ENCODE peak calls at places on chromosomes 11 and 22, in four cellular contexts. N is CD8-positive, alpha-beta T cell; O is AG09309; D is kidney epithelial cell. L is an unnamed sample.

GRCh38 chr11:117654856-117655255 is 142.2 kb downstream of the DSCAML1 start:
- DNase-seq in N (no peak), D (no peak), O (no peak), L (no peak)

GRCh38 chr22:44520695-44521094 is 22.7 kb upstream of the RTL6 start:
- DNase-seq in D (no peak), N (no peak), O (no peak), L (no peak)

GRCh38 chr11:3090096-3090901 is 33.1 kb upstream of the CARS1 start:
- DNase-seq in N (no peak), D (no peak), O (no peak), L (no peak)

GRCh38 chr22:47450876-47451475 is 688.5 kb downstream of the TBC1D22A start:
- DNase-seq in D (no peak), O (no peak), N (no peak), L (no peak)

GRCh38 chr11:28860898-28861297 is 752.7 kb downstream of the METTL15 start:
- DNase-seq in O (no peak), D (peak), N (no peak), L (peak)

GRCh38 chr11:116796548-116796947 is 4.9 kb upstream of the APOA5 start:
- DNase-seq in N (no peak), O (no peak), D (no peak), L (no peak)

GRCh38 chr11:75388386-75389275 is 10.7 kb upstream of the RPS3 start:
- DNase-seq in D (no peak), N (peak), O (peak), L (no peak)

GRCh38 chr11:77250881-77251640 is 50.4 kb downstream of the GDPD4 start:
- DNase-seq in O (no peak), N (no peak), D (no peak), L (no peak)

GRCh38 chr11:12222099-12222751 is 111.8 kb downstream of the MICAL2 start:
- DNase-seq in O (no peak), D (no peak), N (no peak), L (no peak)

GRCh38 chr11:13114566-13115465 is 105.7 kb downstream of the RASSF10 start:
- DNase-seq in N (no peak), O (no peak), D (no peak), L (no peak)

GRCh38 chr11:22343411-22344032 is 5.3 kb downstream of the SLC17A6 start:
- DNase-seq in N (no peak), D (no peak), O (no peak), L (no peak)

GRCh38 chr11:113528982-113529381 is 53.8 kb upstream of the DRD2 start:
- DNase-seq in O (no peak), N (no peak), D (no peak), L (no peak)

GRCh38 chr11:11989774-11990744 is 18.4 kb downstream of the DKK3 start:
- DNase-seq in D (no peak), N (no peak), O (no peak), L (no peak)

GRCh38 chr22:30637701-30638114 is 2.1 kb downstream of the SLC35E4 start:
- DNase-seq in D (no peak), N (no peak), O (no peak), L (no peak)

GRCh38 chr22:31344369-31345330 is 1.5 kb downstream of the PATZ1 start:
- DNase-seq in N (peak), O (no peak), D (no peak), L (no peak)

GRCh38 chr22:48564995-48565394 is 1262.7 kb downstream of the BRD1 start:
- DNase-seq in N (no peak), O (no peak), D (no peak), L (no peak)

GRCh38 chr11:22832315-22833041 is 2.9 kb upstream of the SVIP start:
- DNase-seq in N (no peak), D (peak), O (no peak), L (no peak)

GRCh38 chr11:46112961-46113617 is 8.2 kb downstream of the PHF21A start:
- DNase-seq in N (no peak), D (peak), O (no peak), L (no peak)

GRCh38 chr11:2536440-2536989 is 91.7 kb downstream of the KCNQ1 start:
- DNase-seq in N (no peak), O (no peak), D (no peak), L (no peak)

GRCh38 chr11:42524534-42525227 is 787.1 kb upstream of the API5 start:
- DNase-seq in N (no peak), O (no peak), D (no peak), L (no peak)

GRCh38 chr22:47064016-47064415 is 301.6 kb downstream of the TBC1D22A start:
- DNase-seq in N (no peak), D (no peak), O (no peak), L (no peak)

GRCh38 chr11:111384494-111384893 is 5.4 kb upstream of the POU2AF1 start:
- DNase-seq in O (no peak), D (no peak), N (no peak), L (no peak)

GRCh38 chr11:117076941-117077659 is 21.1 kb downstream of the SIK3 start:
- DNase-seq in O (no peak), N (no peak), D (no peak), L (no peak)

GRCh38 chr11:19978668-19979518 is 181.4 kb downstream of the DBX1 start:
- DNase-seq in N (no peak), D (no peak), O (peak), L (no peak)

GRCh38 chr11:132499661-132500060 is 1032.6 kb downstream of the OPCML start:
- DNase-seq in N (no peak), O (no peak), D (no peak), L (no peak)

GRCh38 chr11:108698844-108699642 is 34.2 kb downstream of the DDX10 start:
- DNase-seq in D (no peak), N (no peak), O (no peak), L (no peak)

GRCh38 chr11:130146797-130147196 is 12.8 kb upstream of the ST14 start:
- DNase-seq in N (no peak), D (no peak), O (no peak), L (no peak)

GRCh38 chr11:123822591-123822990 is 16.4 kb upstream of the OR6M1 start:
- DNase-seq in D (no peak), N (no peak), O (no peak), L (no peak)

GRCh38 chr11:43923327-43924111 is 18.9 kb upstream of the C11orf96 start:
- DNase-seq in D (no peak), O (no peak), N (no peak), L (no peak)

GRCh38 chr22:49627217-49628181 is 200.2 kb downstream of the BRD1 start:
- DNase-seq in D (no peak), N (no peak), O (no peak), L (no peak)

GRCh38 chr11:122808494-122808893 is 29.8 kb upstream of the CRTAM start:
- DNase-seq in O (no peak), D (no peak), N (no peak), L (no peak)

GRCh38 chr11:86919557-86920210 is 35.5 kb downstream of the FZD4 start:
- DNase-seq in N (no peak), O (peak), D (no peak), L (no peak)

GRCh38 chr22:34841321-34841901 is 224.5 kb upstream of the ISX start:
- DNase-seq in D (no peak), N (no peak), O (no peak), L (no peak)

GRCh38 chr11:116707746-116708145 is 65.0 kb downstream of the BUD13 start:
- DNase-seq in D (no peak), O (no peak), N (no peak), L (no peak)

DNA sequence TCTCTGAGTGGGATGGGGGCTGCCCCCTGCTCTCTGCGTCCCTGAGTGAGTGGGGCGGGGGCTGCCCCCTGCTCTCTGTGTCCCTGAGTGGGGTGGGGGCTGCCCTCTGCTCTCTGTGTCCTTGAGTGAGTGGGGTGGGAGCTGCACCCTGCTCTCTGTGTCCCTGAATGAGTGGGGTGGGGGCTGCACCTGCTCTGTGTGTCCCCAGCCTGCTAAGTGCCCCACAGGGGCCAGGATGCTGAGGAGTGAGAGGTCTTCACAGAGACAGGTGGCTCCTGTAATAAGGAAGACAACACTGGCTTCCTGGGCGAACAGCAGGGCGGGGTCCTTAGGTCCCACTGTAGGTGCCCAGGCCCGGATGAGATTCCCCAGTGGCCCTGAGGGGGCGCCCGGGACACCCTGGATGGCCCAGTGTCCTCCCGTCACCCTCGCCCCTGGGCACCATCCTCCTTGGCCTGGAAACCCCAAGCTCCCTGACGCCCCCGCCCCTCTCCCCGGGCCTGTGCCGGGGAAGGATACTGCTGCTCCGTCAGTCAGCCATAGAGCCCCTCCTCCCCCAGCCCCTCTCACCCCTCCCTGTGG is 3.8 kb upstream of the CCDC188 start:
- DNase-seq in N (no peak), D (no peak), O (no peak), L (no peak)
- TF ChIP-seq CTCF in N (no peak), D (peak), O (no peak), L (peak)

DNA sequence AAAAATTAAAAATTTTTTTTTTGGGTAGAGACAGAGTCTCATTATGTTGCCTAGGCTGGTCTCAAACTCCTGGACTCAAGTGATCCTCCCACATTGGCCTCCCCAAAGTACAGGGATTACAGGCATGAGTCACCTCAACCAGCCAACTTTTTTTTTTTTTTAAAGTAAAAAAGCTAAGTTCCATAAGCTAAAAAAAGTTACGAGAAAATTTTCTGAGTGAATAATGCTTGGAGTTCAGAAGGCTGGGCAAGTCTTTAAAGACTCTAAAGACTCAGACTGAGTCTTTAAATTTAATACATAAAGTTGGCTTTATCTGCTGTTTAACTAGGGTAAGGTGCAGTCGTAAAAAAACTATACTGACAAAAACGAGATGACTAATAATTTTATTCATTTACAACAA is 5.6 kb downstream of the DDX6 start:
- DNase-seq in N (no peak), D (no peak), O (no peak), L (no peak)
- H3K4me3 ChIP-seq in N (no peak), D (no peak), O (no peak), L (no peak)

GRCh38 chr22:38724926-38725571 is 19.3 kb downstream of the GTPBP1 start:
- DNase-seq in D (no peak), N (no peak), O (no peak), L (no peak)
- TF ChIP-seq CTCF in D (peak), N (peak), O (peak), L (peak)

DNA sequence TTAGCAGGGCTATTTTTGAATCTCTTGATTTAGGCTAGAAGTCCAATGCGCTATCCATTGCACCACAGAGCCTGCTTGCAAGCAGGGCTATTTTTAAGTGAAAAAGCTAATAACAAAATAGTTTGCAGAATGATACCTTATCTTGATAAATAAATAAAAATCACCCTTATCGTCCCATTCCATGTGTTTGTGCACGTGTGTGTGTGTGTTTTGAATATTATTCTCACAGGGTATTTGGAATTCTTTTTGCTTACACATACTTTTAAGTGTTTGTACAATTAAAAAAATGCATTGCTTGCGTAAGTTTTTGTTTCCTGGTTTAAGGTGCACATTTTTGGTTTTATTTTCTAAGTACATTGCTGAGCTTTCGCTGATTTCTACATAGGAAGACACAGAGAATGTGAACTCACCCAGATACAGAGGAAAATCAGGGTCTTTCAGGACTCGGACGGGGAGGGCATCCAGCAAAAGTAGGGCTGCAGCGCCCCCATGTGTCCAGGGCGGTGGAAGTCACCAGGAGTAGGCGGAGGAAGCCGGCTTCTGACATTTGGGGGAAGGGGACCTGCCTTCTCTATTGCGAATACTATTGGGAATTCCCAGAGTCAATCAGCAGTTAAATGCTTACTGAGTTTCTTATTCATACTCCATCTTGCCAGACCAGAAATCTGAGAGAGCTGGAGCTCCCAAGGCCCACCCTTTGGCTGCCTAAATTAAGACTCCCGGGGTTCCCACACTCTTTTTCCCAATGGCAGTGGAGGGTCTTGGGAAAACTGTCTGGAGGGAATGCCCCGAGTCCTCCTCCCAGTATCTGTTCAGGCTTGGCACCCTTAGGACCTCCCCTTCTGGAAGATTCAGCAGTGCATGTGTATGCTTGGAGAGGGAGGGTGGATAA is 27.2 kb downstream of the SLC1A2 start:
- DNase-seq in N (peak), O (peak), D (no peak), L (peak)
- H3K4me3 ChIP-seq in N (no peak), O (no peak), D (no peak), L (no peak)

GRCh38 chr22:36856792-36857135 is 4.0 kb upstream of the NCF4 start:
- DNase-seq in N (no peak), D (no peak), O (no peak), L (no peak)

GRCh38 chr22:36855478-36855877 is 5.3 kb upstream of the NCF4 start:
- DNase-seq in O (no peak), D (no peak), N (no peak), L (no peak)

GRCh38 chr22:36853407-36854099 is 7.3 kb upstream of the NCF4 start:
- DNase-seq in N (peak), O (no peak), D (no peak), L (no peak)

GRCh38 chr22:36858156-36858555 is 2.6 kb upstream of the NCF4 start:
- DNase-seq in N (no peak), D (no peak), O (no peak), L (no peak)

DNA sequence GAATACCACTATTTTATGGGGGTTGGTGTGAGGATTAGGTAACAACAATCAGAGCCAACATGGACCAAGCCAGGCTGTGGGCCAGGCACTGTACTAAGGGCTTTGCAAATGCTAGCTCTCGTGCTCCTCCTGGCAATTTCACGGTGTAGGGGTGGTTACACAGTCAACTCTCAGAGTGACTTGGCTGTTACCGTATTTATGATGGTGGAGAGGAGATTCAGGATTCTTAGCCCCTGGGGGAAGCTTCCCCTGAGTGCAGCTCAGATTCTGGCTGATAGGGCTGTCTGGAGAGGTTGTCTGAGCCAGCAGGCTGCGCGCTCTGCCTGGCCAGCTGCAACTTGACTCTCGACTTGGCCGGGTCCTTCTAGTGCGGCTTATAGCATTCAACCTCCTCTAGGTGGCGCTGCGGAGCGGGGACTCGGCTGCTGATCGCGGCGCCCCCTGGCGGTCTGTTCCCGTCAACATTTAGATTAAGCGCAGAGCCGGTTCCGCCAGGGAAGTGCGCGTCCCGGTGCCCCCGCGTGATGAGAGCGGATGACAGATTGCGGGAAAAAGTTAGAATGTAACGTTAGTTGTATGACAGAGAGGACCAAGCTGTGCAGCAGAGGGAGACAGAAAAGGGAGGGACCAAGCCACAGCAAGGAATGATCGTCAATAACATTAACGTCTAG is 4.5 kb upstream of the NCF4 start:
- DNase-seq in D (peak), O (peak), N (peak), L (peak)
- TF ChIP-seq CTCF in D (peak), O (peak), N (peak), L (peak)

GRCh38 chr22:42342426-42343135 is 72.1 kb upstream of the TCF20 start:
- DNase-seq in N (no peak), D (no peak), O (no peak), L (no peak)
- H3K4me3 ChIP-seq in N (peak), D (no peak), O (peak), L (peak)